ENCODE peak calls at places on chromosomes 5 and 9, in ten cellular contexts. O is transverse colon, L is ovary, W is tibial nerve, Q is SK-N-SH, Y is esophagus muscularis mucosa, P is sigmoid colon, S is upper lobe of left lung, D is K562, I is stomach. A is an unnamed sample.

GRCh38 chr5:111111956-111112355 is 19.8 kb downstream of the WDR36 start:
- DNase-seq in O (no peak), L (no peak), W (no peak), Q (no peak), Y (no peak), P (no peak), S (no peak), D (no peak), I (no peak), A (no peak)

GRCh38 chr5:126801992-126802294 is 25.0 kb downstream of the LMNB1 start:
- DNase-seq in O (no peak), L (no peak), W (no peak), Q (peak; percentile 24), Y (no peak), P (no peak), S (no peak), D (no peak), I (no peak), A (no peak)

GRCh38 chr9:631596-631995 is 209.9 kb upstream of the DMRT1 start:
- DNase-seq in O (no peak), L (no peak), W (no peak), Q (no peak), Y (no peak), P (no peak), S (no peak), D (no peak), I (no peak), A (no peak)

GRCh38 chr5:170638454-170639220 is 134.8 kb downstream of the KCNIP1 start:
- DNase-seq in O (peak; percentile 60), L (peak; percentile 51), W (peak; percentile 44), Q (peak; percentile 87), Y (no peak), P (peak; percentile 73), S (peak; percentile 47), D (peak; percentile 88), I (peak; percentile 74), A (no peak)

GRCh38 chr9:21461377-21461776 is 20.7 kb downstream of the IFNE start:
- DNase-seq in O (no peak), L (no peak), W (no peak), Q (no peak), Y (no peak), P (no peak), S (no peak), D (no peak), I (no peak), A (no peak)

GRCh38 chr9:132590037-132590317 is 7.6 kb downstream of the BARHL1 start:
- DNase-seq in O (no peak), L (no peak), W (no peak), Q (no peak), Y (no peak), P (no peak), S (no peak), D (no peak), I (no peak), A (no peak)

GRCh38 chr9:125513634-125514413 is 193.2 kb downstream of the MAPKAP1 start:
- DNase-seq in O (peak; percentile 28), L (peak; percentile 43), W (no peak), Q (no peak), Y (peak; percentile 91), P (no peak), S (peak; percentile 37), D (no peak), I (peak; percentile 68), A (no peak)

GRCh38 chr9:90933468-90933867 is 131.8 kb downstream of the SYK start:
- DNase-seq in O (no peak), L (no peak), W (no peak), Q (no peak), Y (no peak), P (no peak), S (no peak), D (no peak), I (no peak), A (no peak)

GRCh38 chr5:56908942-56909293 is 478 bp upstream of the SETD9 start:
- DNase-seq in O (no peak), L (no peak), W (peak; percentile 38), Q (no peak), Y (no peak), P (no peak), S (peak; percentile 84), D (no peak), I (no peak), A (no peak)

GRCh38 chr5:129460951-129461815 is 1.1 kb downstream of the ADAMTS19 start:
- DNase-seq in O (peak; percentile 45), L (peak; percentile 50), W (no peak), Q (peak; percentile 71), Y (no peak), P (peak; percentile 63), S (no peak), D (peak; percentile 12), I (peak; percentile 51), A (no peak)

GRCh38 chr9:117008461-117008860 is 321.4 kb downstream of the TRIM32 start:
- DNase-seq in O (no peak), L (no peak), W (no peak), Q (no peak), Y (no peak), P (no peak), S (no peak), D (no peak), I (no peak), A (no peak)

GRCh38 chr5:116363780-116364179 is 210.8 kb downstream of the SEMA6A start:
- DNase-seq in O (no peak), L (no peak), W (no peak), Q (no peak), Y (peak; percentile 47), P (no peak), S (no peak), D (no peak), I (no peak), A (no peak)
- TF ChIP-seq EP300 in O (no peak), L (no peak), W (no peak), Q (no peak), Y (no peak), P (no peak), S (no peak), D (no peak), I (no peak), A (no peak)

GRCh38 chr5:174725991-174726601 is 1.7 kb downstream of the MSX2 start:
- DNase-seq in O (no peak), L (no peak), W (no peak), Q (no peak), Y (no peak), P (peak; percentile 32), S (no peak), D (no peak), I (no peak), A (no peak)

GRCh38 chr5:174727794-174728662 is 3.6 kb downstream of the MSX2 start:
- DNase-seq in O (no peak), L (no peak), W (no peak), Q (no peak), Y (no peak), P (peak; percentile 3), S (no peak), D (no peak), I (no peak), A (no peak)

GRCh38 chr5:174726916-174727793 is 2.8 kb downstream of the MSX2 start:
- DNase-seq in O (no peak), L (no peak), W (no peak), Q (no peak), Y (no peak), P (peak; percentile 20), S (no peak), D (no peak), I (no peak), A (no peak)

GRCh38 chr5:174731214-174732039 is 7.0 kb downstream of the MSX2 start:
- DNase-seq in O (no peak), L (no peak), W (no peak), Q (no peak), Y (no peak), P (no peak), S (no peak), D (no peak), I (no peak), A (no peak)

GRCh38 chr5:174729075-174729680 is 4.8 kb downstream of the MSX2 start:
- DNase-seq in O (no peak), L (no peak), W (no peak), Q (no peak), Y (no peak), P (no peak), S (no peak), D (no peak), I (no peak), A (no peak)
- H3K27me3 ChIP-seq in O (peaks cover 99% of the 10 kb centered on the region), L (no peaks in the 10 kb centered on the region), W (peaks cover 98% of the 10 kb centered on the region), Q (no peaks in the 10 kb centered on the region), Y (peaks cover 31% of the 10 kb centered on the region), P (peaks cover 92% of the 10 kb centered on the region), S (peaks cover 3% of the 10 kb centered on the region), D (peaks cover 51% of the 10 kb centered on the region), I (peaks cover 5% of the 10 kb centered on the region), A (peaks cover 50% of the 10 kb centered on the region)

GRCh38 chr9:100479820-100480219 is 6.9 kb downstream of the TMEFF1 start:
- DNase-seq in O (no peak), L (no peak), W (no peak), Q (no peak), Y (no peak), P (no peak), S (no peak), D (no peak), I (no peak), A (no peak)

GRCh38 chr9:100488171-100488570 is 15.2 kb downstream of the TMEFF1 start:
- DNase-seq in O (no peak), L (no peak), W (no peak), Q (no peak), Y (no peak), P (no peak), S (no peak), D (no peak), I (no peak), A (no peak)

GRCh38 chr9:100489836-100490235 is 16.9 kb downstream of the TMEFF1 start:
- DNase-seq in O (no peak), L (no peak), W (no peak), Q (no peak), Y (no peak), P (no peak), S (no peak), D (no peak), I (no peak), A (no peak)

GRCh38 chr9:100486479-100487176 is 13.7 kb downstream of the TMEFF1 start:
- DNase-seq in O (no peak), L (no peak), W (no peak), Q (no peak), Y (no peak), P (no peak), S (no peak), D (no peak), I (no peak), A (no peak)

DNA sequence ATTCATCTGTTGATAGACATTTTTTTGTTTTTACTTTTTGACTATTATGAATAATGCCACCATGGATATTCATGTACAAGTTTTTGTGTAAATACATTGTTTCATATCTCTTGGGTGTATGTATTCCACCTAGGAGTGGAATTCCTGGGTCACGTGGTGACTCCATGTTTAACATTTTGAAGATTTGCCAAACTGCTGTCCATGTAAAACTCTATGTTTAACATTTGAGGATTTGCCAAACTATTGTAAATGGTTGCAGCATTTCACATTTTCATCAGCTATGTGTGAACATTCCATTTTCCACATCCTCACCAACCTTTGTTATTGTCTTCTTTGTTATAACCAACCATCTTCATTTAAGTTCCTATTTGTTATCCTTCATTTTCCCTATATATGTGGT is 12.2 kb downstream of the TMEFF1 start:
- DNase-seq in O (no peak), L (no peak), W (no peak), Q (no peak), Y (no peak), P (no peak), S (no peak), D (no peak), I (no peak), A (no peak)
- H3K36me3 ChIP-seq in O (no peaks in the 10 kb centered on the region), L (no peaks in the 10 kb centered on the region), W (no peaks in the 10 kb centered on the region), Q (no peaks in the 10 kb centered on the region), Y (no peaks in the 10 kb centered on the region), P (no peaks in the 10 kb centered on the region), S (no peaks in the 10 kb centered on the region), D (no peaks in the 10 kb centered on the region), I (no peaks in the 10 kb centered on the region), A (no peaks in the 10 kb centered on the region)

GRCh38 chr5:98997000-98997399 is 68.2 kb upstream of the CHD1 start:
- DNase-seq in O (no peak), L (no peak), W (no peak), Q (no peak), Y (no peak), P (no peak), S (no peak), D (no peak), I (no peak), A (no peak)
- TF ChIP-seq EP300 in O (no peak), L (no peak), W (no peak), Q (no peak), Y (no peak), P (no peak), S (no peak), D (no peak), I (no peak), A (no peak)